ENCODE peak calls at places on chromosomes 3 and 15, in nine cellular contexts. U, R, Z, A, X, J, I, V and B are unnamed samples.

GRCh38 chr3:149245738-149246451 is 24.3 kb upstream of the CP start:
- DNase-seq in U (no peak), R (no peak), Z (no peak), A (peak), X (no peak), J (peak), I (peak), V (peak), B (no peak)

GRCh38 chr3:132315851-132316250 is 1.4 kb upstream of the ACP3 start:
- DNase-seq in U (no peak), R (no peak), Z (no peak), A (peak), X (no peak), J (no peak), I (peak), V (peak), B (no peak)

GRCh38 chr3:143242101-143242500 is 122.5 kb downstream of the CHST2 start:
- DNase-seq in U (no peak), R (no peak), Z (no peak), A (no peak), X (no peak), J (no peak), I (no peak), V (peak), B (no peak)

GRCh38 chr3:30747771-30748281 is 141.4 kb downstream of the TGFBR2 start:
- DNase-seq in U (no peak), R (no peak), Z (no peak), A (peak), X (no peak), J (peak), I (peak), V (peak), B (no peak)

GRCh38 chr3:177725165-177725564 is 527.9 kb upstream of the TBL1XR1 start:
- DNase-seq in U (no peak), R (no peak), Z (no peak), A (no peak), X (no peak), J (no peak), I (peak), V (no peak), B (no peak)

GRCh38 chr15:31136016-31136415 is 34.5 kb upstream of the TRPM1 start:
- DNase-seq in U (no peak), R (no peak), Z (no peak), A (no peak), X (no peak), J (no peak), I (no peak), V (no peak), B (no peak)

GRCh38 chr15:63048986-63049665 is 6.6 kb downstream of the TPM1 start:
- DNase-seq in U (no peak), R (no peak), Z (peak), A (peak), X (peak), J (peak), I (peak), V (peak), B (no peak)

GRCh38 chr15:64447536-64448315 is 12.7 kb upstream of the ZNF609 start:
- DNase-seq in U (no peak), R (no peak), Z (no peak), A (no peak), X (no peak), J (no peak), I (no peak), V (no peak), B (no peak)

GRCh38 chr3:106399773-106400172 is 531.0 kb upstream of the CBLB start:
- DNase-seq in U (no peak), R (no peak), Z (no peak), A (no peak), X (no peak), J (no peak), I (no peak), V (no peak), B (no peak)

GRCh38 chr3:70840106-70840870 is 527.9 kb upstream of the MDFIC2 start:
- DNase-seq in U (no peak), R (no peak), Z (no peak), A (no peak), X (no peak), J (no peak), I (peak), V (no peak), B (no peak)

GRCh38 chr3:102790742-102791141 is 355.9 kb downstream of the ZPLD1 start:
- DNase-seq in U (no peak), R (peak), Z (no peak), A (peak), X (no peak), J (no peak), I (no peak), V (no peak), B (no peak)

GRCh38 chr3:66110840-66111239 is 72.1 kb upstream of the MAGI1 start:
- DNase-seq in U (no peak), R (no peak), Z (peak), A (peak), X (peak), J (no peak), I (no peak), V (peak), B (no peak)

GRCh38 chr3:71709908-71710511 is 15.2 kb downstream of the EIF4E3 start:
- DNase-seq in U (no peak), R (no peak), Z (no peak), A (no peak), X (no peak), J (no peak), I (no peak), V (no peak), B (no peak)

GRCh38 chr3:77096966-77097890 is 57.3 kb downstream of the ROBO2 start:
- DNase-seq in U (no peak), R (no peak), Z (no peak), A (peak), X (no peak), J (no peak), I (peak), V (no peak), B (no peak)

GRCh38 chr3:116067275-116067674 is 378.0 kb downstream of the LSAMP start:
- DNase-seq in U (no peak), R (no peak), Z (peak), A (no peak), X (no peak), J (no peak), I (no peak), V (no peak), B (no peak)

GRCh38 chr3:25952133-25952532 is 162.2 kb downstream of the OXSM start:
- DNase-seq in U (no peak), R (no peak), Z (no peak), A (no peak), X (no peak), J (no peak), I (no peak), V (no peak), B (no peak)

GRCh38 chr3:197224034-197224444 is 74.4 kb downstream of the DLG1 start:
- DNase-seq in U (no peak), R (peak), Z (no peak), A (peak), X (no peak), J (peak), I (peak), V (peak), B (no peak)

GRCh38 chr15:99486371-99487336 is 79.1 kb upstream of the MEF2A start:
- DNase-seq in U (no peak), R (peak), Z (peak), A (no peak), X (peak), J (peak), I (peak), V (peak), B (no peak)

GRCh38 chr3:136193273-136194043 is 2.7 kb downstream of the MSL2 start:
- DNase-seq in U (no peak), R (no peak), Z (no peak), A (peak), X (no peak), J (no peak), I (peak), V (peak), B (no peak)

GRCh38 chr3:49903451-49904424 is at the start of gene MST1R:
- DNase-seq in U (peak), R (no peak), Z (no peak), A (peak), X (peak), J (no peak), I (peak), V (peak), B (peak)

GRCh38 chr3:142481196-142481595 is 33.4 kb upstream of the XRN1 start:
- DNase-seq in U (no peak), R (no peak), Z (no peak), A (no peak), X (no peak), J (no peak), I (no peak), V (no peak), B (no peak)

GRCh38 chr15:75597667-75598341 is 18.7 kb upstream of the PTPN9 start:
- DNase-seq in U (no peak), R (no peak), Z (no peak), A (peak), X (peak), J (no peak), I (no peak), V (peak), B (no peak)

GRCh38 chr3:18527691-18528090 is 102.6 kb upstream of the SATB1 start:
- DNase-seq in U (no peak), R (no peak), Z (no peak), A (no peak), X (no peak), J (no peak), I (no peak), V (no peak), B (no peak)

GRCh38 chr15:29045717-29046116 is 159.9 kb downstream of the APBA2 start:
- DNase-seq in U (no peak), R (no peak), Z (no peak), A (peak), X (no peak), J (peak), I (peak), V (peak), B (no peak)

GRCh38 chr3:188061133-188061532 is 92.8 kb upstream of the LPP start:
- DNase-seq in U (no peak), R (no peak), Z (no peak), A (peak), X (no peak), J (peak), I (peak), V (peak), B (no peak)

GRCh38 chr3:113404637-113405036 is 36.7 kb downstream of the CFAP44 start:
- DNase-seq in U (no peak), R (no peak), Z (no peak), A (no peak), X (no peak), J (no peak), I (no peak), V (no peak), B (no peak)

GRCh38 chr3:136171097-136171542 is 25.0 kb downstream of the MSL2 start:
- DNase-seq in U (no peak), R (no peak), Z (no peak), A (no peak), X (no peak), J (no peak), I (peak), V (peak), B (no peak)

GRCh38 chr3:176430244-176430893 is 766.9 kb downstream of the TBL1XR1 start:
- DNase-seq in U (no peak), R (peak), Z (no peak), A (peak), X (peak), J (peak), I (peak), V (peak), B (no peak)

GRCh38 chr3:195893516-195893915 is 14.8 kb downstream of the TNK2 start:
- DNase-seq in U (no peak), R (no peak), Z (no peak), A (no peak), X (no peak), J (no peak), I (no peak), V (no peak), B (no peak)

GRCh38 chr15:88904808-88905327 is 8.3 kb downstream of the MFGE8 start:
- DNase-seq in U (peak), R (no peak), Z (peak), A (peak), X (peak), J (peak), I (peak), V (peak), B (peak)

DNA sequence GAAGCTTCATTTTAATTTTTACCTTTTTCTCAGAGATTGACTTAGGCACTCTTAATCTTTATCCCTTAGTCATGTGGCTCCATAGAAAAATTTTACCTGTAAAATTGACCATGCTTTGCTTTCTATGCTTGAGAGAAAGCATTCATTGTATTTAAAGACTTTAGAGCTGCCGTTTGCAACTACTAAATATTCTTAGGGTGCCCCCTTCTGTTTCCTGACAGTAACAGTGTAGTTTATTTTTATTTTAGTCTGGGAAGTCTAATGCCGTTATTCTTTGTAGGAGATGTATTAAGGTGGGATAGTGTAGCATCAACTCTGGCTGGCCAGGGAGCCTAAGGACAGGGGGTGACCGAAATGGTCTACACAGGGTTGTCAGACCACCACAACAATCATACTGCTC is 84.5 kb upstream of the SYNPR start:
- DNase-seq in U (no peak), R (peak), Z (no peak), A (peak), X (no peak), J (peak), I (peak), V (peak), B (no peak)
- TF ChIP-seq CTCF in U (peak), R (peak), Z (peak), A (peak), X (peak), J (peak), I (peak), V (peak), B (peak)

GRCh38 chr3:72892870-72893269 is 5.0 kb downstream of the GXYLT2 start:
- DNase-seq in U (no peak), R (no peak), Z (no peak), A (peak), X (peak), J (no peak), I (no peak), V (peak), B (no peak)

GRCh38 chr3:72892081-72892763 is 4.4 kb downstream of the GXYLT2 start:
- DNase-seq in U (no peak), R (no peak), Z (no peak), A (peak), X (no peak), J (peak), I (peak), V (peak), B (no peak)

GRCh38 chr3:72889310-72890165 is 1.7 kb downstream of the GXYLT2 start:
- DNase-seq in U (no peak), R (no peak), Z (no peak), A (no peak), X (no peak), J (no peak), I (no peak), V (no peak), B (no peak)

GRCh38 chr3:72890166-72890925 is 2.5 kb downstream of the GXYLT2 start:
- DNase-seq in U (no peak), R (no peak), Z (no peak), A (no peak), X (no peak), J (no peak), I (no peak), V (peak), B (no peak)

GRCh38 chr3:72891053-72891855 is 3.4 kb downstream of the GXYLT2 start:
- DNase-seq in U (no peak), R (peak), Z (no peak), A (peak), X (no peak), J (peak), I (peak), V (peak), B (no peak)
- TF ChIP-seq CTCF in U (no peak), R (no peak), Z (no peak), A (peak), X (no peak), J (peak), I (no peak), V (peak), B (no peak)

DNA sequence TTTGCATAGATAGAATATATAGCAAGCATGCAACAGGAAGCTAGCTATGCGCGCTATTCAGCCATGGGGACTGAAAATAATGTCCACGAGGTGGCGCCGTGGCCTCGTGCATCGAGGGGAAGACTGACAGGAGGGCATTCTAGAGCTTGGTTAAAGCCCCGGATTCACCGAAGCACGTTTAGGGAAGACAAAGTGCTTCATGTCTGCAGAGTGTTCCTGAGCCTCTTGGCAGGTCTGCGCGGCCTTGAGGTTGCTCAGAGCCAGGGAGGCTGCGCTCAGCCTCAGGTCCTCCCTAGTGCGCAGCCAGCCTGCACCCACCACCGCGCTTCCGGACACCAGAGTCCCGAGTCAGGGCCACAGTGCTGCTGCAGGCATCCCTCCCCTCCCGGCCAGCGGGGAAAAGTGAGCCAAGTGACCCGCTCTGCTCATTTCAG is 24.6 kb downstream of the GABRA5 start:
- DNase-seq in U (peak), R (peak), Z (peak), A (peak), X (peak), J (peak), I (peak), V (peak), B (peak)
- TF ChIP-seq CTCF in U (peak), R (peak), Z (peak), A (peak), X (peak), J (peak), I (peak), V (peak), B (peak)

DNA sequence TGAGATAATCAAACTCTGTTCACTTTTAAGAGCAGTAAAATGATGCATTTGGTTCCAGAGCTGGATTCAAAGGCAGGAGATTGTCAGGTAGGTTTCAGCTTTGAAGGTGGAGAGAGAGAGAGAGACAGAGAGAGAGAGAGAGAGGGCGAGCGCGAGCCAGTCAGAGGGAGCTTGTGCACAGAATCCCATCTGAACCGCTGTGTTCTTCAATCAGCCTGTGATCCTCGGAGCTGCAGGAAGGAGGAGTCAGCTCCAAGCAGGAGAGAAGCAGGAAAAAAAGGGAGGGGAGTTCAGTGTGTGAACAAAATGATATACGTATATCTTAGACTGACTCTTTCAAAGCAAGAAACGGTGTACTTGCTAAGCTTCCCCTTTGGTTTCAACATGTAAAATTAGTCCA is at the start of gene GPR149:
- DNase-seq in U (no peak), R (no peak), Z (no peak), A (no peak), X (no peak), J (no peak), I (no peak), V (no peak), B (no peak)
- TF ChIP-seq CTCF in U (no peak), R (no peak), Z (no peak), A (no peak), X (no peak), J (no peak), I (no peak), V (no peak), B (no peak)

DNA sequence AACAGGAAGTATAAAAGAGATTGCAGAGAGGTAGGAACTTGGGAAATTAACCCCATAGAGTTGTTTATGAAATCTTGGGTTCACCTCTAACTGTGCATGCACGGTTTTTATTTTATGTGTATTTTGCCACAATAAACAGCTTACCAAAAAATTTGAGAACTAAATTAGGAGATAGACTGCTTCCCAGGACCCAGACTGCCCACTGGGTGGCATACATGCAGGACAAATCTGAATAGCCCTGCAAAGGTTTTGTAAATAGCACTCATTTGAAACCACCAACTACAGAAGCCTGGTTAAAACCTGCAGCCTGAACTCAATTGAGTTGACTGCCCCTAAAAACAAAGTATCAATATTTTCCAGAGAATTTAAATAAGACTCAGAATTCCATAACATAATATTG is 96.4 kb upstream of the SLCO2A1 start:
- DNase-seq in U (no peak), R (no peak), Z (no peak), A (peak), X (no peak), J (no peak), I (peak), V (peak), B (no peak)
- TF ChIP-seq CTCF in U (peak), R (peak), Z (no peak), A (peak), X (no peak), J (peak), I (peak), V (peak), B (peak)

GRCh38 chr3:4978259-4978965 is 825 bp upstream of the BHLHE40 start:
- DNase-seq in U (peak), R (peak), Z (peak), A (peak), X (peak), J (peak), I (peak), V (peak), B (peak)
- TF ChIP-seq CTCF in U (no peak), R (no peak), Z (peak), A (no peak), X (no peak), J (no peak), I (no peak), V (no peak), B (no peak)

GRCh38 chr15:78950906-78951840 is 6.3 kb upstream of the CTSH start:
- DNase-seq in U (no peak), R (peak), Z (no peak), A (peak), X (no peak), J (peak), I (peak), V (no peak), B (no peak)
- TF ChIP-seq CTCF in U (peak), R (peak), Z (no peak), A (peak), X (no peak), J (peak), I (peak), V (peak), B (peak)